ENCODE peak calls at places on chromosomes 2 and 18, in four cellular contexts. H is stimulated activated CD8-positive, alpha-beta memory T cell treated with anti-CD3 and anti-CD28 coated beads, Interleukin-15, amount 100 ng/mL, for 24 hours; B is GM04503; Y is ELF-1. A is an unnamed sample.

GRCh38 chr18:8901019-8901418 is 195.7 kb downstream of the MTCL1 start:
- DNase-seq in H (no peak), B (no peak), Y (no peak), A (no peak)

GRCh38 chr2:233338046-233338445 is 16.2 kb upstream of the DGKD start:
- DNase-seq in H (no peak), B (no peak), Y (no peak), A (no peak)

GRCh38 chr2:1755436-1756191 is 11.3 kb upstream of the PXDN start:
- DNase-seq in H (no peak), B (no peak), Y (no peak), A (no peak)

GRCh38 chr2:178306351-178307073 is 112.2 kb downstream of the OSBPL6 start:
- DNase-seq in H (no peak), B (no peak), Y (peak), A (peak)

GRCh38 chr2:53970095-53970897 is 497 bp downstream of the PSME4 start:
- DNase-seq in H (peak), B (no peak), Y (peak), A (peak)

GRCh38 chr2:39243469-39244123 is at the start of gene CDKL4:
- DNase-seq in H (no peak), B (no peak), Y (peak), A (no peak)

GRCh38 chr2:46771309-46771708 is 144.3 kb downstream of the MCFD2 start:
- DNase-seq in H (no peak), B (no peak), Y (no peak), A (no peak)

GRCh38 chr2:97889156-97889555 is 106.6 kb downstream of the TMEM131 start:
- DNase-seq in H (no peak), B (no peak), Y (no peak), A (no peak)

GRCh38 chr2:107312240-107312639 is 426.3 kb upstream of the ST6GAL2 start:
- DNase-seq in H (no peak), B (no peak), Y (no peak), A (no peak)

GRCh38 chr2:216947055-216947454 is 87.2 kb upstream of the TNP1 start:
- DNase-seq in H (no peak), B (no peak), Y (no peak), A (no peak)

GRCh38 chr18:66707473-66707872 is 103.6 kb upstream of the CDH19 start:
- DNase-seq in H (no peak), B (no peak), Y (no peak), A (no peak)

GRCh38 chr18:60549338-60549960 is 176.9 kb upstream of the MC4R start:
- DNase-seq in H (no peak), B (peak), Y (no peak), A (peak)

GRCh38 chr2:236352761-236353593 is 88.8 kb upstream of the ASB18 start:
- DNase-seq in H (no peak), B (no peak), Y (no peak), A (peak)

GRCh38 chr2:227503433-227504406 is 31.8 kb downstream of the AGFG1 start:
- DNase-seq in H (no peak), B (peak), Y (no peak), A (peak)

GRCh38 chr2:127174977-127175376 is 45.1 kb downstream of the CYP27C1 start:
- DNase-seq in H (no peak), B (no peak), Y (peak), A (peak)

GRCh38 chr2:28359222-28360065 is 33.2 kb upstream of the FOSL2 start:
- DNase-seq in H (peak), B (no peak), Y (no peak), A (peak)

GRCh38 chr2:96927420-96928171 is 57.7 kb upstream of the SEMA4C start:
- DNase-seq in H (no peak), B (no peak), Y (no peak), A (peak)

GRCh38 chr2:182193291-182193690 is 207.6 kb downstream of the PPP1R1C start:
- DNase-seq in H (no peak), B (no peak), Y (no peak), A (no peak)

GRCh38 chr2:152600051-152600657 is 117.1 kb downstream of the PRPF40A start:
- DNase-seq in H (no peak), B (no peak), Y (no peak), A (no peak)

GRCh38 chr18:49238433-49239042 is 221.9 kb downstream of the DYM start:
- DNase-seq in H (no peak), B (no peak), Y (peak), A (peak)

GRCh38 chr2:201515573-201516246 is 64.2 kb downstream of the STRADB start:
- DNase-seq in H (no peak), B (no peak), Y (no peak), A (no peak)

GRCh38 chr2:132416080-132416911 is at the start of gene GPR39:
- DNase-seq in H (no peak), B (peak), Y (peak), A (peak)

GRCh38 chr18:2910751-2911425 is 64.1 kb downstream of the EMILIN2 start:
- DNase-seq in H (no peak), B (no peak), Y (no peak), A (no peak)

GRCh38 chr2:218896501-218897393 is 16.1 kb downstream of the WNT10A start:
- DNase-seq in H (peak), B (no peak), Y (peak), A (peak)

GRCh38 chr18:79396431-79397287 is 929 bp downstream of the NFATC1 start:
- DNase-seq in H (no peak), B (no peak), Y (peak), A (peak)

GRCh38 chr2:94869552-94870391 is 1.5 kb upstream of the TEKT4 start:
- DNase-seq in H (no peak), B (no peak), Y (no peak), A (no peak)

GRCh38 chr2:88077076-88077475 is 9.5 kb downstream of the SMYD1 start:
- DNase-seq in H (no peak), B (no peak), Y (no peak), A (no peak)

GRCh38 chr2:182672471-182673165 is 43.4 kb upstream of the DNAJC10 start:
- DNase-seq in H (no peak), B (no peak), Y (no peak), A (peak)

GRCh38 chr18:50944245-50944917 is 23.5 kb upstream of the ELAC1 start:
- DNase-seq in H (no peak), B (no peak), Y (no peak), A (no peak)

GRCh38 chr2:145228506-145228905 is 708.6 kb upstream of the ZEB2 start:
- DNase-seq in H (no peak), B (peak), Y (no peak), A (no peak)

GRCh38 chr2:58594175-58594574 is 353.1 kb upstream of the FANCL start:
- DNase-seq in H (no peak), B (no peak), Y (peak), A (peak)

GRCh38 chr18:13216732-13217465 is 1.7 kb upstream of the LDLRAD4 start:
- DNase-seq in H (no peak), B (no peak), Y (no peak), A (no peak)

GRCh38 chr18:3526421-3527354 is 76.7 kb downstream of the TGIF1 start:
- DNase-seq in H (no peak), B (no peak), Y (peak), A (no peak)

GRCh38 chr2:205889073-205889472 is 196.9 kb downstream of the INO80D start:
- DNase-seq in H (no peak), B (no peak), Y (no peak), A (peak)

GRCh38 chr2:239920616-239921365 is 104.4 kb downstream of the NDUFA10 start:
- DNase-seq in H (no peak), B (no peak), Y (no peak), A (no peak)

GRCh38 chr2:104872034-104872865 is 18.3 kb downstream of the POU3F3 start:
- DNase-seq in H (no peak), B (no peak), Y (peak), A (no peak)

GRCh38 chr18:33210575-33211189 is 229.8 kb downstream of the CCDC178 start:
- DNase-seq in H (no peak), B (no peak), Y (no peak), A (peak)

GRCh38 chr2:238174701-238175100 is 15.9 kb downstream of the ERFE start:
- DNase-seq in H (no peak), B (no peak), Y (no peak), A (no peak)

A was measured in MCF 10A.